ENCODE peak calls at places on chromosomes 3 and 15, in nine cellular contexts. P is GM23248, S is hepatocyte, D is MM.1S, C is neural progenitor cell, M is PC-3, F is OCI-LY7, H is GM23338, K is SK-N-SH. V is an unnamed sample.

GRCh38 chr15:67117356-67117755 is 52.0 kb downstream of the SMAD3 start:
- DNase-seq in P (peak; percentile 59), S (no peak), D (no peak), C (no peak), M (no peak), F (no peak), H (no peak), K (no peak), V (no peak)

GRCh38 chr3:147393261-147393964 is 12.9 kb downstream of the ZIC4 start:
- DNase-seq in P (peak; percentile 88), S (no peak), D (no peak), C (peak; percentile 79), M (no peak), F (no peak), H (peak; percentile 94), K (peak; percentile 88), V (no peak)

GRCh38 chr15:92595506-92596337 is 59.9 kb downstream of the FAM174B start:
- DNase-seq in P (no peak), S (no peak), D (no peak), C (no peak), M (no peak), F (no peak), H (no peak), K (no peak), V (no peak)

GRCh38 chr15:88648357-88649214 is 9.8 kb downstream of the ISG20 start:
- DNase-seq in P (peak; percentile 36), S (peak; percentile 49), D (no peak), C (no peak), M (peak; percentile 64), F (no peak), H (no peak), K (peak; percentile 29), V (no peak)

GRCh38 chr3:160637081-160637480 is 39.9 kb upstream of the ARL14 start:
- DNase-seq in P (peak; percentile 24), S (no peak), D (no peak), C (no peak), M (no peak), F (no peak), H (no peak), K (no peak), V (no peak)

GRCh38 chr15:81948751-81949150 is 97.1 kb downstream of the MEX3B start:
- DNase-seq in P (no peak), S (no peak), D (peak; percentile 84), C (no peak), M (no peak), F (peak; percentile 29), H (no peak), K (no peak), V (no peak)

GRCh38 chr15:45710657-45711056 is 75.8 kb downstream of the SQOR start:
- DNase-seq in P (no peak), S (peak; percentile 30), D (no peak), C (no peak), M (no peak), F (no peak), H (no peak), K (no peak), V (no peak)

GRCh38 chr3:32129832-32130231 is 23.4 kb downstream of the GPD1L start:
- DNase-seq in P (no peak), S (no peak), D (no peak), C (no peak), M (no peak), F (no peak), H (no peak), K (no peak), V (no peak)

GRCh38 chr15:53716909-53717878 is 42.3 kb downstream of the WDR72 start:
- DNase-seq in P (peak; percentile 7), S (peak; percentile 13), D (peak; percentile 32), C (peak; percentile 36), M (peak; percentile 21), F (peak; percentile 15), H (peak; percentile 21), K (no peak), V (no peak)

GRCh38 chr15:41930221-41930866 is 36.5 kb upstream of the SPTBN5 start:
- DNase-seq in P (peak; percentile 97), S (peak; percentile 47), D (no peak), C (no peak), M (peak; percentile 98), F (no peak), H (no peak), K (peak; percentile 27), V (peak; percentile 31)

GRCh38 chr3:123284399-123285010 is 82.8 kb downstream of the SEC22A start:
- DNase-seq in P (no peak), S (no peak), D (no peak), C (no peak), M (no peak), F (no peak), H (no peak), K (peak; percentile 29), V (no peak)

GRCh38 chr3:17686613-17687012 is 55.8 kb downstream of the TBC1D5 start:
- DNase-seq in P (peak; percentile 37), S (no peak), D (peak; percentile 27), C (peak; percentile 33), M (peak; percentile 46), F (peak; percentile 7), H (peak; percentile 62), K (peak; percentile 13), V (peak; percentile 16)
- TF ChIP-seq EZH2phosphoT487 in P (no peak), S (no peak), D (no peak), C (no peak), M (no peak), F (no peak), H (no peak), K (no peak), V (no peak)

DNA sequence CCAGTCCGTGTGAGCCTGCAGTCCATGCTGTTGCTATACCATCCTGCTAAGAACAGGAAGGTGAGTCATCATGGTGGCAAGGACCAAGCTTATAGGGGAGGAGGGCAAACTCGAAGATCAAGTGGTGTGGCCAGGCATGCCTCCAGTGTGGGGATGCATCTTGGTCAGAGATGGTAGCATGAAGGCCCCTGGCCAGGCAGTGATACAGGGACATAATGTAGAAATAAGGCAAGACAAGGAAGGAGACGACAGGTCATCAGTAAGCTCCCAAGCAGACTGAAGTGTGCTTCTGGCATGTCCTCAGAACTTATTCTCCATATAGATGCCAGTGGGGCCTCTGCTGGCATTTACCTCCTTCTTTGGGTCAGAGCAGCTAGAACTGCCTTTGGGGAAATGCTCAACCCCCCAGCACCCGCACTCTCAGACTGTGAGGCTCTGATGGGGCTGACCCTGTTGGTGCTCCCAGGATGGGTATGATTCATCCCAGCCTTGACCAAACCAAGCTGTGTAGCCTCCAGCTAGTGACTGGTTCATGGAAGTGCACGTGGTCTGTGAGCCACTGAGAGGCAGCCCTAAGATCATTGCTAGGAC is 52.5 kb upstream of the ATP2B2 start:
- DNase-seq in P (peak; percentile 62), S (no peak), D (no peak), C (no peak), M (peak; percentile 56), F (no peak), H (no peak), K (no peak), V (no peak)
- TF ChIP-seq EZH2phosphoT487 in P (no peak), S (no peak), D (no peak), C (no peak), M (no peak), F (no peak), H (no peak), K (no peak), V (no peak)

GRCh38 chr3:114147281-114147680 is 31.6 kb downstream of the DRD3 start:
- DNase-seq in P (no peak), S (no peak), D (no peak), C (no peak), M (no peak), F (no peak), H (peak; percentile 49), K (no peak), V (no peak)
- TF ChIP-seq EZH2phosphoT487 in P (no peak), S (no peak), D (no peak), C (no peak), M (no peak), F (no peak), H (no peak), K (no peak), V (no peak)

DNA sequence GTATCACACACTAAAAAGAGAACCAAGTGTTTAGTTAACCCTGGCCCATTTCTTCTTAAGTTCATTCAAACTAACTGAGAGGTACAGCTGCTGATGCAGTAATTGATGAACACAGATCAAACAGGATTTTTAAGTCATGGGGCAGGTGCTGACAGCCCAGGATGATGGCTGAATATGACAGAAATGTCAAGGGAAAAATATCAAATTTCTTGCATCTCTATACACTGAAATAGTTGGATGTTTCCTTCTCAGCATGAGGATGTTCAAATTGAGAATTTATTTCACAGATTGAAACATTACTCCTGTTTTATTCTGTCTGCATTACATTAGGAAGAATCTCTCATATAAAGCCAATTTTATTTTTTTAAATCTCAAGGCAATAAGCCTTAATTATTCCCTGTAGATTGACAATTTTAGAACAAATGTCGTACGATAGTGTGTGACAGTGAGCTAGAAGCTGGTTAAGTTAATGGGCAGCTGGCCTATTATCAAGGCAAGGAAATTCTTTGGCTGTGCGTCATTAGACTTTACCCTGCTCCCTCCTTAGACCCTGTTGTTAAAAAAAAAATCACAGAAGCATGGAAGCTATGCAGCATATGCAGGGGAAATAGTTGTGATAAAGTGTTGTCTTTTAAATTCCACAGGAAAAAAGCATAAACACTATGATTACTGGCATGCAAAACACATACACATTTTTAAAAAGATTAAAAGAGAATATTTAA is 183.8 kb upstream of the KCNMB2 start:
- DNase-seq in P (peak; percentile 82), S (peak; percentile 70), D (no peak), C (peak; percentile 34), M (peak; percentile 65), F (no peak), H (peak; percentile 44), K (no peak), V (no peak)
- TF ChIP-seq EZH2phosphoT487 in P (no peak), S (no peak), D (no peak), C (no peak), M (no peak), F (no peak), H (no peak), K (no peak), V (no peak)

DNA sequence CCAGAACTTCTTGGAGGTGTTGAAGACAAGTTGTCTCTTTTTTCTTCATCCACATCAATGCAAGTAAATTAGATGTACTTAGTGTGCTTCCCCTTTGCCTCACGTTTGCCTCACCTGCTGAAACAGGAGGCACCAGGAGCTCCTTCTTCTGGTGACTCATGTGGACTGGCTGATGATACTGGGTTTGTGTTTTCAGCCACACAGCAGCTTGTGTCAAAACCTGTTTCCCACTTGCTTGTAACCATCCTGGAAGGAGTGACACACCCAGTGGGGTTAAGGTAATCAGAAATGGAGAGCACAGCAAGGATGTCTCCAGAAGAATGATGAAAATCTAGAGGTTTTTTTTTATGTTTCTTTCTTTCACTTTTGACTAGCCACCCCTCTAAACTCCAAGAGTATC is 143.3 kb upstream of the RBMS3 start:
- DNase-seq in P (no peak), S (no peak), D (no peak), C (no peak), M (peak; percentile 66), F (no peak), H (no peak), K (no peak), V (no peak)
- TF ChIP-seq EZH2phosphoT487 in P (no peak), S (no peak), D (no peak), C (no peak), M (no peak), F (no peak), H (no peak), K (no peak), V (no peak)

V was measured in HCT116.